ENCODE peak calls at places on chromosome 3, in six cellular contexts. U is stimulated activated CD4-positive, alpha-beta T cell treated with anti-CD3 and anti-CD28 coated beads, Interleukin-1b, Interleukin-23, amount 100 ng/mL, for 48 hours; H is stimulated activated CD8-positive, alpha-beta memory T cell treated with anti-CD3 and anti-CD28 coated beads, Interleukin-2, amount 100 ng/mL, for 48 hours; Q is T-helper 9 cell; S is T follicular helper cell; G is IMR-90. M is an unnamed sample.

GRCh38 chr3:107206141-107206540 is 171.1 kb upstream of the CCDC54 start:
- DNase-seq in U (no peak), H (no peak), Q (no peak), S (no peak), G (peak), M (no peak)

GRCh38 chr3:130933801-130934345 is 40.0 kb downstream of the ATP2C1 start:
- DNase-seq in U (no peak), H (no peak), Q (no peak), S (no peak), G (peak), M (no peak)

GRCh38 chr3:59265566-59265965 is 215.7 kb upstream of the CFAP20DC start:
- DNase-seq in U (no peak), H (no peak), Q (no peak), S (no peak), G (no peak), M (no peak)

GRCh38 chr3:77460326-77460725 is 420.4 kb downstream of the ROBO2 start:
- DNase-seq in U (no peak), H (no peak), Q (no peak), S (no peak), G (peak), M (no peak)

GRCh38 chr3:143172313-143173054 is 52.9 kb downstream of the CHST2 start:
- DNase-seq in U (no peak), H (no peak), Q (no peak), S (no peak), G (no peak), M (no peak)

GRCh38 chr3:43606274-43606673 is 15.5 kb downstream of the ANO10 start:
- DNase-seq in U (no peak), H (no peak), Q (no peak), S (no peak), G (no peak), M (no peak)

GRCh38 chr3:40337136-40338108 is 27.9 kb downstream of the EIF1B start:
- DNase-seq in U (peak), H (no peak), Q (no peak), S (no peak), G (no peak), M (no peak)

GRCh38 chr3:73855792-73856191 is 231.1 kb upstream of the PDZRN3 start:
- DNase-seq in U (no peak), H (no peak), Q (no peak), S (no peak), G (no peak), M (no peak)

GRCh38 chr3:179068779-179069530 is 2.7 kb downstream of the ZMAT3 start:
- DNase-seq in U (peak), H (no peak), Q (peak), S (peak), G (peak), M (no peak)

GRCh38 chr3:41167722-41168497 is 31.4 kb upstream of the CTNNB1 start:
- DNase-seq in U (no peak), H (no peak), Q (no peak), S (no peak), G (no peak), M (no peak)

GRCh38 chr3:33173103-33173502 is 45.5 kb downstream of the SUSD5 start:
- DNase-seq in U (no peak), H (no peak), Q (no peak), S (no peak), G (no peak), M (no peak)

M was measured in BJ.